ENCODE peak calls at places on chromosomes 5 and 9, in eight cellular contexts. P, Q, I, D, J, L, C and U are unnamed samples. For H3K36me3, the result is how much of the 10 kb centered on the place peaks cover.

GRCh38 chr9:13278368-13279246 is 885 bp downstream of the MPDZ start:
- DNase-seq in C (peak), D (peak), P (peak), L (no peak), Q (peak), I (peak), J (no peak), U (peak)

GRCh38 chr5:107633171-107633901 is 37.4 kb downstream of the EFNA5 start:
- DNase-seq in L (no peak), I (no peak), J (no peak), P (no peak), Q (no peak), D (no peak), C (no peak), U (peak)

GRCh38 chr5:157559301-157559700 is 16.3 kb downstream of the ADAM19 start:
- DNase-seq in P (peak), J (no peak), D (no peak), Q (no peak), L (no peak), C (no peak), I (no peak), U (no peak)

GRCh38 chr9:131595771-131596743 is 50.7 kb downstream of the PRRT1B start:
- DNase-seq in I (no peak), P (no peak), Q (no peak), C (no peak), D (no peak), J (no peak), L (no peak), U (no peak)

GRCh38 chr5:137960819-137961218 is 71.6 kb downstream of the PKD2L2 start:
- DNase-seq in C (no peak), I (no peak), L (no peak), J (no peak), Q (no peak), D (no peak), P (no peak), U (no peak)

GRCh38 chr5:64754066-64754465 is 14.4 kb downstream of the SREK1IP1 start:
- DNase-seq in C (no peak), L (no peak), Q (no peak), D (no peak), P (no peak), I (no peak), J (no peak), U (no peak)

GRCh38 chr5:35371971-35372426 is 141.7 kb upstream of the PRLR start:
- DNase-seq in Q (no peak), P (peak), C (no peak), I (no peak), J (no peak), D (no peak), L (no peak), U (no peak)

GRCh38 chr9:127866535-127866934 is 10.9 kb downstream of the AK1 start:
- DNase-seq in D (no peak), I (no peak), Q (no peak), J (peak), L (no peak), C (no peak), P (no peak), U (no peak)

GRCh38 chr9:133642708-133643361 is 6.7 kb downstream of the DBH start:
- DNase-seq in L (no peak), J (no peak), C (no peak), D (no peak), Q (no peak), P (no peak), I (no peak), U (no peak)

GRCh38 chr5:122076669-122077450 is 1.2 kb downstream of the LOX start:
- DNase-seq in L (no peak), Q (peak), I (peak), D (peak), C (peak), P (peak), J (no peak), U (peak)

GRCh38 chr5:107456281-107456715 is 214.4 kb downstream of the EFNA5 start:
- DNase-seq in D (no peak), P (no peak), J (no peak), C (no peak), Q (no peak), I (no peak), L (no peak), U (no peak)

GRCh38 chr9:35540315-35540714 is 50.4 kb downstream of the RUSC2 start:
- DNase-seq in Q (no peak), J (no peak), D (no peak), C (no peak), L (no peak), P (no peak), I (no peak), U (no peak)

GRCh38 chr9:135414293-135414692 is 65.3 kb upstream of the PPP1R26 start:
- DNase-seq in C (no peak), D (no peak), P (peak), I (peak), L (no peak), Q (no peak), J (no peak), U (no peak)

GRCh38 chr5:178310130-178310865 is 77.7 kb upstream of the PHYKPL start:
- DNase-seq in D (peak), Q (no peak), P (no peak), J (no peak), I (peak), L (no peak), C (no peak), U (no peak)

GRCh38 chr9:36855443-36856315 is 178.4 kb downstream of the PAX5 start:
- DNase-seq in L (no peak), Q (no peak), C (no peak), J (peak), P (peak), I (no peak), D (no peak), U (no peak)

GRCh38 chr5:31048282-31048974 is 145.1 kb upstream of the CDH6 start:
- DNase-seq in D (no peak), Q (no peak), J (no peak), I (no peak), C (no peak), P (no peak), L (no peak), U (no peak)

GRCh38 chr5:179874536-179875292 is 16.1 kb upstream of the MRNIP start:
- DNase-seq in D (no peak), C (no peak), J (no peak), Q (no peak), L (no peak), I (no peak), P (no peak), U (no peak)
- H3K36me3 ChIP-seq in D (half or more), C (half or more), J (under half), Q (half or more), L (under half), I (half or more), P (under half), U (under half)

GRCh38 chr9:14909631-14910177 is 524 bp downstream of the FREM1 start:
- DNase-seq in D (no peak), Q (no peak), I (no peak), L (no peak), J (no peak), C (no peak), P (peak), U (no peak)
- H3K4me3 ChIP-seq in D (peak), Q (peak), I (peak), L (no peak), J (no peak), C (peak), P (peak), U (no peak)

DNA sequence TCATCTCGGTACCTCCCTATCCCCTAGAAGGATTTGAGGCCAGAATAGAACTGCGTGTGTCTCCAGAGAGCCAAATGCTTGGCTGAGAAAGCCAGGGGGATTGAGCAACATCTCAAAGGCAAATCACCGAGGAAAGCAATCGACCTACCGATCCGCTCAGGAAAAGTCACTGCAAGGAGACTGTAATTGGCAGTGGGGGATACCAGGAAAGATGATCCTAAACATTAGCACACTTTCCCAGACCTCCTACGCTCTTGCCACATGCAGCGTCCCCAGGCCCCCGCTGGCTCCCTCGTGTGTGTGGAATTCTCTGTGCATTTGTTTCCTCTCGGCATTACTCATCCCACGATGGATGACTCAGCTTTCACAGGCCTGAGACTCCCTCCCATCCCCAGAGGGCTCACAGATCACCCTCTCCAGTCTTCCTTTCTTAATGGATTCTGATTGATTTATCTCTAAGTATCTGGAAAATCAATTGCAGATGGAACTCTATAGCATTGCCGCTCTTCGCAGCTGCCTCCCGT is 82.2 kb upstream of the ICE1 start:
- DNase-seq in P (peak), J (peak), L (no peak), Q (peak), I (peak), C (no peak), D (no peak), U (peak)
- H3K27ac ChIP-seq in P (peak), J (peak), L (no peak), Q (peak), I (peak), C (no peak), D (no peak), U (peak)

DNA sequence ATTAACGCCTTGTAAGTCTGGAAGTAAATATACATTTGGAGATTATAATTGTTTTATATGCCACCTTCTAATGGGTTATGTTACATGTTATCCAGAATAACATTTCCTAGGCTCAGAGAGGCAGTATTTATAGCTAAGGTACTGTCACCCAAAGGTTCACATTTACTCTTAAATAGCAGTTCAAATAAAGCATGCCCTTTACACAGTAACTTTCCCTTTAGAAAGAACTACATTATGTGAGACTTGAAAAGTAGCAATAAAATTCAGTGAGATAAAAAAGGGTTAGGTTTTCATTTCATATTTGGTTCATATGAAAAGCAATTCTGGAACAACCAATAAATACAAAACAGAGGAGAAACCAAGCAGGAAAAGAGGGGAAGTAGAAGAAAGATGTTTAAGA is 35.1 kb downstream of the SKIC3 start:
- DNase-seq in C (no peak), P (no peak), D (no peak), J (no peak), L (no peak), I (no peak), Q (no peak), U (no peak)
- H3K36me3 ChIP-seq in C (under half), P (under half), D (half or more), J (under half), L (half or more), I (half or more), Q (half or more), U (under half)

GRCh38 chr5:42626462-42626861 is 130.2 kb upstream of the CCDC152 start:
- DNase-seq in J (no peak), I (no peak), D (no peak), Q (no peak), L (no peak), P (no peak), C (no peak), U (no peak)
- H3K4me3 ChIP-seq in J (no peak), I (no peak), D (no peak), Q (no peak), L (no peak), P (no peak), C (no peak), U (no peak)

GRCh38 chr5:113020461-113021273 is 44.1 kb downstream of the DCP2 start:
- DNase-seq in P (no peak), L (no peak), Q (no peak), D (no peak), C (no peak), I (no peak), J (no peak), U (peak)

GRCh38 chr5:113024298-113024697 is 47.7 kb downstream of the DCP2 start:
- DNase-seq in J (no peak), Q (no peak), C (no peak), P (no peak), D (no peak), I (no peak), L (no peak), U (no peak)

GRCh38 chr5:113025596-113025995 is 49.0 kb downstream of the DCP2 start:
- DNase-seq in Q (no peak), J (no peak), P (no peak), L (no peak), I (no peak), D (no peak), C (no peak), U (no peak)

GRCh38 chr5:113027015-113027414 is 50.4 kb downstream of the DCP2 start:
- DNase-seq in J (no peak), D (no peak), I (no peak), L (no peak), Q (no peak), C (no peak), P (no peak), U (no peak)

GRCh38 chr5:113022661-113023060 is 46.1 kb downstream of the DCP2 start:
- DNase-seq in P (no peak), D (no peak), J (no peak), Q (no peak), L (no peak), I (no peak), C (no peak), U (no peak)
- H3K27ac ChIP-seq in P (no peak), D (no peak), J (peak), Q (no peak), L (peak), I (no peak), C (no peak), U (peak)

GRCh38 chr5:37063739-37064138 is 185.4 kb downstream of the CPLANE1 start:
- DNase-seq in P (no peak), C (no peak), D (no peak), Q (no peak), I (no peak), J (no peak), L (no peak), U (no peak)

GRCh38 chr5:37060030-37060429 is 183.5 kb downstream of the NIPBL start:
- DNase-seq in L (no peak), P (no peak), J (no peak), C (no peak), I (no peak), D (no peak), Q (no peak), U (no peak)

DNA sequence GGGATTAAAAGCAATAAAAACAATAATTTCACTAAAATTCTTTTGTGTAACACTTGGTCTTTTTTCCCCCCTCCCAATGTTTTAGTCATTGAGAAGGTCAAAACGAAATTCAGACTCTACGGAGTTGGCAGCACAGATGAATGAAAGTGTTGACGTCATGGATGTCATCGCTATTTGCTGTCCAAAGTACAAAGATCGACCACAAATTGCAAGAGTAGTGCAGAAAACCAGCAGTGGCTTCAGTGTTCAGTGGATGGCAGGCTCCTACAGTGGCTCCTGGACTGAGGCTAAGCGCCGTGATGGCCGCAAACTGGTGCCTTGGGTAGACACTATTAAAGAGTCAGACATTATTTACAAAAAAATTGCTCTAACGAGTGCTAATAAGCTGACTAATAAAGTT is 184.7 kb downstream of the CPLANE1 start:
- DNase-seq in I (no peak), L (no peak), Q (no peak), D (no peak), P (no peak), C (no peak), J (no peak), U (no peak)
- H3K36me3 ChIP-seq in I (half or more), L (under half), Q (half or more), D (half or more), P (under half), C (under half), J (under half), U (under half)

DNA sequence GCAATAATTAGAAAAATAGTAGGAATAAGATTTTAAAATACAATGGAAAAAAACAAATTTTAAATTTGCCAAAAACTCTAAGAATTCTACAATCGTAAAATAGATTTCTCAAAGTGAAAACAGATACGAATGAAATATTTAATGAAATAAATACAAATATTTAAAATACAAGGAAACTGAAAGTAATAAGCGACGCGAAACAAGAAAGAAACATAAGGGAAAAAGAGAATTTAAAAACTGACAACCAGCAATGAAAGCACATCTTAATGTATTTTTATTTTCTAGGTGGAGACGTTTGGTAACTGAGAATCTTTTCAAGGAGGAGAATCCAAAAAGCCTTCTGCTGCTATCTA is 1.0 kb downstream of the ANXA2R start:
- DNase-seq in L (no peak), D (no peak), I (no peak), J (no peak), P (no peak), Q (no peak), C (no peak), U (no peak)
- H3K4me3 ChIP-seq in L (peak), D (peak), I (peak), J (peak), P (peak), Q (peak), C (peak), U (peak)